ENCODE peak calls at places on chromosomes 3 and 15, in seven cellular contexts. N is activated CD4-positive, alpha-beta T cell treated with anti-CD3 and anti-CD28 coated beads for 1 hour; E is NCI-H345; W is D341Med; Z is left colon; O is T-helper 2 cell; S is mucosa of gallbladder. A is an unnamed sample.
A peak's percentile ranks its signal among the peaks of the same experiment; 100 is the strongest.

GRCh38 chr3:36476274-36476942 is 96.1 kb downstream of the STAC start:
- DNase-seq in N (no peak), E (no peak), W (no peak), Z (no peak), O (peak; percentile 1), S (no peak), A (no peak)

GRCh38 chr3:42505849-42506410 is 3.5 kb downstream of the VIPR1 start:
- DNase-seq in N (no peak), E (no peak), W (no peak), Z (peak; percentile 6), O (no peak), S (no peak), A (no peak)

GRCh38 chr15:39124925-39125625 is 455.8 kb upstream of the THBS1 start:
- DNase-seq in N (no peak), E (no peak), W (no peak), Z (no peak), O (no peak), S (no peak), A (no peak)

GRCh38 chr3:13021141-13021933 is 51.9 kb downstream of the IQSEC1 start:
- DNase-seq in N (no peak), E (peak; percentile 42), W (peak; percentile 67), Z (no peak), O (no peak), S (no peak), A (peak; percentile 38)

GRCh38 chr3:78178740-78179139 is 1138.8 kb downstream of the ROBO2 start:
- DNase-seq in N (no peak), E (no peak), W (no peak), Z (no peak), O (no peak), S (no peak), A (no peak)

GRCh38 chr3:37944243-37944955 is 46.2 kb upstream of the VILL start:
- DNase-seq in N (no peak), E (no peak), W (no peak), Z (no peak), O (no peak), S (no peak), A (no peak)

GRCh38 chr15:68578175-68578959 is 426 bp upstream of the CORO2B start:
- DNase-seq in N (peak; percentile 10), E (peak; percentile 45), W (peak; percentile 80), Z (peak; percentile 61), O (no peak), S (peak; percentile 57), A (peak; percentile 84)

GRCh38 chr15:38541046-38541445 is 23.6 kb downstream of the RASGRP1 start:
- DNase-seq in N (no peak), E (no peak), W (no peak), Z (no peak), O (peak; percentile 50), S (no peak), A (no peak)

GRCh38 chr3:85846940-85847339 is 888.2 kb downstream of the CADM2 start:
- DNase-seq in N (no peak), E (no peak), W (no peak), Z (no peak), O (no peak), S (no peak), A (no peak)

GRCh38 chr3:132637590-132637989 is 22.0 kb downstream of the ACAD11 start:
- DNase-seq in N (no peak), E (no peak), W (no peak), Z (no peak), O (no peak), S (no peak), A (no peak)

GRCh38 chr15:54374184-54374947 is 396.1 kb downstream of the UNC13C start:
- DNase-seq in N (no peak), E (no peak), W (peak; percentile 31), Z (no peak), O (no peak), S (no peak), A (no peak)

GRCh38 chr15:96314508-96314907 is 16.0 kb upstream of the NR2F2 start:
- DNase-seq in N (no peak), E (no peak), W (no peak), Z (no peak), O (no peak), S (no peak), A (no peak)

GRCh38 chr15:74901612-74902063 is 5.0 kb downstream of the FAM219B start:
- DNase-seq in N (peak; percentile 38), E (peak; percentile 44), W (peak; percentile 82), Z (peak; percentile 61), O (peak; percentile 64), S (peak; percentile 75), A (peak; percentile 51)

GRCh38 chr15:69526086-69526485 is 73.5 kb downstream of the RPLP1 start:
- DNase-seq in N (no peak), E (no peak), W (no peak), Z (no peak), O (no peak), S (no peak), A (no peak)

GRCh38 chr3:188135271-188135670 is 18.7 kb upstream of the LPP start:
- DNase-seq in N (no peak), E (no peak), W (no peak), Z (no peak), O (no peak), S (no peak), A (no peak)

GRCh38 chr3:58116161-58116955 is 94.4 kb downstream of the DNASE1L3 start:
- DNase-seq in N (peak; percentile 11), E (no peak), W (no peak), Z (peak; percentile 24), O (peak; percentile 74), S (no peak), A (peak; percentile 56)

GRCh38 chr3:28226020-28226419 is 15.4 kb upstream of the CMC1 start:
- DNase-seq in N (no peak), E (no peak), W (no peak), Z (no peak), O (no peak), S (no peak), A (no peak)

GRCh38 chr3:21294768-21295167 is 456.2 kb downstream of the ZNF385D start:
- DNase-seq in N (no peak), E (no peak), W (no peak), Z (no peak), O (no peak), S (no peak), A (no peak)

GRCh38 chr3:15982667-15983145 is 184.9 kb upstream of the ANKRD28 start:
- DNase-seq in N (no peak), E (no peak), W (peak; percentile 82), Z (no peak), O (no peak), S (no peak), A (no peak)

GRCh38 chr3:30658328-30659052 is 52.1 kb downstream of the TGFBR2 start:
- DNase-seq in N (no peak), E (no peak), W (no peak), Z (no peak), O (peak; percentile 95), S (no peak), A (no peak)

GRCh38 chr3:72307438-72308105 is 522.6 kb upstream of the PROK2 start:
- DNase-seq in N (no peak), E (no peak), W (no peak), Z (no peak), O (no peak), S (no peak), A (no peak)

A was measured in thyroid gland.